ENCODE peak calls at places on chromosomes 16 and 17, in four cellular contexts. T is Calu3, K is adrenal gland, Z is mammary epithelial cell. F is an unnamed sample.

GRCh38 chr17:7413346-7413985 is 5.8 kb downstream of the NLGN2 start:
- DNase-seq in Z (peak), K (no peak), T (no peak), F (no peak)

GRCh38 chr17:5719976-5720375 is 135.7 kb upstream of the NLRP1 start:
- DNase-seq in K (no peak), T (no peak), Z (no peak), F (no peak)

GRCh38 chr17:15298176-15298575 is 33.0 kb upstream of the PMP22 start:
- DNase-seq in Z (peak), K (no peak), T (no peak), F (no peak)

GRCh38 chr17:49967621-49968379 is 1.2 kb upstream of the DLX4 start:
- DNase-seq in Z (no peak), T (no peak), K (no peak), F (no peak)

GRCh38 chr17:73794336-73794735 is 150.1 kb upstream of the SDK2 start:
- DNase-seq in T (no peak), Z (no peak), K (no peak), F (no peak)

GRCh38 chr17:66466933-66467367 is 164.5 kb downstream of the PRKCA start:
- DNase-seq in K (peak), T (peak), Z (peak), F (no peak)

GRCh38 chr16:88405325-88406060 is 22.7 kb downstream of the ZNF469 start:
- DNase-seq in T (no peak), K (no peak), Z (no peak), F (no peak)

GRCh38 chr17:7842950-7843535 is 9.0 kb downstream of the KDM6B start:
- DNase-seq in Z (no peak), T (no peak), K (peak), F (no peak)

GRCh38 chr17:77375917-77376651 is 235.3 kb downstream of the SEC14L1 start:
- DNase-seq in K (peak), T (no peak), Z (peak), F (no peak)

GRCh38 chr16:59527206-59527997 is 793.3 kb upstream of the GOT2 start:
- DNase-seq in K (no peak), Z (peak), T (peak), F (no peak)

GRCh38 chr16:50739031-50739430 is 2.9 kb upstream of the CYLD start:
- DNase-seq in Z (no peak), T (no peak), K (no peak), F (no peak)

GRCh38 chr16:11272484-11272883 is 945 bp downstream of the PRM3 start:
- DNase-seq in K (no peak), T (no peak), Z (no peak), F (no peak)

GRCh38 chr17:15744885-15745284 is 12.8 kb downstream of the TBC1D26 start:
- DNase-seq in T (no peak), K (no peak), Z (no peak), F (no peak)

GRCh38 chr16:19284207-19284606 is 1.3 kb upstream of the CLEC19A start:
- DNase-seq in T (peak), Z (peak), K (peak), F (no peak)

DNA sequence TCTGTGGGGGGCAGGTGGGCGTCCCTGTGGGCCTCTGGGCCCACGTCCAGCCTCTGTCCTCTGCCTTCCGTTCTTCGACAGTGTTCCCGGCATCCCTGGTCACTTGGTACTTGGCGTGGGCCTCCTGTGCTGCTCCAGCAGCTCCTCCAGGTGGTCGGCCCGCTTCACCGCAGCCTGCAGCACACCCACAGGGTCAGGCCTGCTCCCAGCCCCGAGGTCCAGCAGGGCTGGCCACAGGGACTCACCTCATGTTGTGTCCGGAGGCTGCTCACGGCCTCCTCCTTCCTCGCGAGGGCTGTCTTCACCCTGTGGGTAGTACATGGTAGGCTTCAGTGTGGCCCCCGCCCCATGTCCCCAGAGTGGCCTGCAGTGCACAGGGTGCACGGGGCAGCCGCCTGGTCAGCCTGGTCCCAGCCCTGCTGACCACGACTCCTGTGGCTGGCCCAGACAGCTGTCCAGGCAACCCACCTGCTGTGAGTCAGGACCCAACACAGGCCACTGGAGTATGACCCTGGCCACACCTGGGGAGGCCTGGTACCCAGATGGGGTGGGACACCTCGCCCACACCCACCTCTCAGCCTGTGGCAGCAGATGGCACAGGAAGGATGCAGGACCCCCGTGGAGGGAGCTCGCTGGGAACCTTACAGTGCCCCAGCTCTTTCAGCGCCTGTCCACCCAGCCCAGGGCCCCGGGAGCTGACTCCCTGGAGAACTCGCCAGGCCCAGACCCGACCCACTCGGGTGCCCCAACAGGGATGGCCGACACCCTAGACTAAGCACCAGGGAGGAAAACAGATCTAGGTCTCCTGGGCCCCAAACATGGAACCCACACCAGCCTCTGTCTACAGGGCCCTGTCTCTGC is 23.9 kb upstream of the AATK start:
- DNase-seq in Z (no peak), K (no peak), T (no peak), F (no peak)
- TF ChIP-seq CTCF in Z (no peak), K (no peak), T (no peak), F (no peak)

GRCh38 chr16:55252577-55252976 is 71.4 kb upstream of the IRX6 start:
- DNase-seq in Z (no peak), K (no peak), T (no peak), F (no peak)
- TF ChIP-seq CTCF in Z (no peak), K (no peak), T (no peak), F (no peak)

DNA sequence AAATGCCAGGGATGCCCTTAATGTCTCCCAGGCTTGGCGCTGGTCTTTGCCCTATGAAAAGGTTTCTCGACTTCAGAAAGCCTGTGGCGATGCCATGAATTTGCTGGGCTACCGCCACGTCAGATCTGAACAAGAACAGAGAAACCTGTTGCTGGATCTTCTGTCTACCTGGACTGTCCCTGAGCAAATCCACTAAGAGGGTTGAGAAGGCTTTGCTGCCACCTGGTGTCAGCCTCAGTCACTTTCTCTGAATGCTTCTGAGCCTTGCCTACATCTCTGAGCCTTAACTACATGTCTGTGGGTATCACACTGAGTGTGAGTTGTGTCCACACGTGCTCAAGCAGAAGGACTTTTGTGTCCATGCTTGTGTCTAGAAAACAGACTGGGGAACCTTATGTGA is 11.4 kb downstream of the CHST4 start:
- DNase-seq in K (peak), Z (peak), T (peak), F (peak)
- TF ChIP-seq CTCF in K (peak), Z (peak), T (peak), F (peak)

DNA sequence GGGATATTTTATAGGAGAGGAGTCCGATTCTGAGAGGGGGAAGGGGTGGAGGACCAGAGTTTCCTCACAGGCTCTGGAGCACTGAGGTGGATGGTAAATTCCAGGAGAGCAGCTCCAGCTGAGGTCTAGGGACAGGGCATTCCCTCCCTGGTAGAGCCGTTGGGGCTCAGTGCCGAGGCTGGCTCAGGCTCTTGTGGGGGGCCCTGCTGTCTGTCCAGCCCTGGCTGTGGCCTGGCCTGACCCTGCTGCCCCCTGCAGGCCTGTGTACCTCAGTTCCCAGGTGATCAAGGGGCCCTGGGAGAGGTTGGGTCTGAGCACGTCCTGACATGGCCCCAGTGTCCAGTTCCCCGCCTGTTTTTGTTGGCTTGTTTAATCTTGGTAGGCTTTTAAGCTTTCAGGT is 16.8 kb downstream of the ZNF750 start:
- DNase-seq in Z (no peak), K (no peak), T (no peak), F (no peak)
- TF ChIP-seq CTCF in Z (no peak), K (no peak), T (no peak), F (peak)

GRCh38 chr16:56349086-56349415 is 76.3 kb downstream of the AMFR start:
- DNase-seq in Z (no peak), K (no peak), T (no peak), F (no peak)
- TF ChIP-seq CTCF in Z (no peak), K (no peak), T (no peak), F (no peak)

DNA sequence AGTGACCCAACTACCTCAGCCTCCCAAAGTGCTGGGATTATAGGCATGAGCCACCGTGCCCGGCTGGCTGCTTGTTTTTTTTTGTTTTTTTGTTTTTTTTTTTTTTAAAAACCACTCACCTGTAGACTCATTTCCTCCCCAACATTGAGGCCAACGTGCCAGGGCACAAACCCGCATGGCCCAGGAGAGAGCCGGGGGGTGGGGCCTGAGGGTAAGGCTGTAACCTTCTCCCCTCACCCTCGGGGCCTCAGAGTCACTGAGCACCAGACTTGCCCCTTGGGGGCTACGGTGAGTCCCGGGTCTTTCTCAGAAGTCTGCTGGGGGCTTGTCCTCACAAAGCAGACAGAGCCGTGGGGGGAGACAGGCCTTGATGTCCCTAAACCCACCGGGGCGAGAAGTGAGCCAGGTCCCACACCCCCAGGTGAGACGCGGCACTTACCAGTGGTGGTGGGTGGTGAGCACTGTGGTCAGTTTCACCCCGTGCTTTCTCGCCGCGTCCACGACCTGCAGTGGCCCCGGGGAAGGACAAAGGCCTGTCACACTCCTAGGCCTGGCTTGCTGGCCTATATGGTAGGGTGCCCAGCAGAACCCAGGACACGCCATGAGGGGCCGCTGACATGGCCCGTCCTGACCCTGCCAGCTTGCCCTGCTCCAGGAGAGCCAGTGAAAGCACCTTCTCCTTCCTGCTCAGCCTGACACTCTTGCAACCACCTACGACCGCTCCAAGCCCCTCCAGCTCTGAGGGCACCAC is 4.6 kb downstream of the HAGH start:
- DNase-seq in T (no peak), Z (peak), K (no peak), F (no peak)
- TF ChIP-seq CTCF in T (no peak), Z (no peak), K (no peak), F (no peak)

DNA sequence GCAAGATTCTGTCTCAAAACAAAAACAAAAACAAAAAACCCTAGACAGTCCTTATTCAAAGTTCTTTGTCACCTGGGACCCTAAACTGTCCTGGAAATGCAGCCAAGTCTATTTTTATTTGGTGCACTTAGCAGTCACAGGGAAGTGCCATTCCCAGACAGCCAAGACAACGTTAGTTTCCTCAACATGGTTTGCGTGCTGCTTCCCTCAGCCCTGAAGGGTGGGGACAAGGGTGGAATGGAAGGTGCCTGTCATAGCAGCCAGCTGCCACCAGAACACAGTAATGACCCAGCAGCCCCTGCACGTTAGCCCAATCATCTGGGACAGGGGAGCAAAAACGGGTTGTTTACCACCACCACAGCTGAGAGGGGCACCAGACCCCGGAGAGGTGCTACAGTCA is 16.9 kb downstream of the CREBBP start:
- DNase-seq in K (no peak), Z (no peak), T (no peak), F (no peak)
- TF ChIP-seq CTCF in K (peak), Z (no peak), T (no peak), F (no peak)

GRCh38 chr17:17155568-17155967 is 50.6 kb downstream of the PLD6 start:
- DNase-seq in K (no peak), T (no peak), Z (no peak), F (no peak)
- TF ChIP-seq CTCF in K (no peak), T (no peak), Z (peak), F (no peak)

GRCh38 chr16:28837672-28838557 is 8.2 kb downstream of the TUFM start:
- DNase-seq in T (no peak), K (peak), Z (no peak), F (no peak)

GRCh38 chr16:28839899-28840298 is 6.2 kb downstream of the TUFM start:
- DNase-seq in Z (no peak), K (no peak), T (no peak), F (no peak)

GRCh38 chr16:28836761-28837064 is 9.4 kb downstream of the TUFM start:
- DNase-seq in T (no peak), K (no peak), Z (no peak), F (no peak)

GRCh38 chr16:28839004-28839639 is 7.0 kb downstream of the TUFM start:
- DNase-seq in Z (no peak), K (no peak), T (no peak), F (no peak)

GRCh38 chr16:28838558-28838918 is 7.6 kb downstream of the TUFM start:
- DNase-seq in Z (no peak), K (no peak), T (no peak), F (no peak)
- TF ChIP-seq CTCF in Z (no peak), K (no peak), T (no peak), F (no peak)

F was measured in neural crest cell.